ENCODE peak calls at places on chromosomes 12 and 14, in five cellular contexts. W, L, C, M and R are unnamed samples.

GRCh38 chr12:94793191-94793595 is 142.8 kb upstream of the TMCC3 start:
- DNase-seq in C (no peak), M (no peak), L (no peak), W (no peak), R (no peak)

GRCh38 chr12:48973531-48973930 is 2.0 kb upstream of the WNT10B start:
- DNase-seq in M (no peak), C (no peak), W (no peak), L (no peak), R (no peak)

GRCh38 chr12:113955109-113955970 is 10.8 kb downstream of the RBM19 start:
- DNase-seq in L (no peak), C (peak), M (no peak), W (no peak), R (peak)

GRCh38 chr14:105475269-105475915 is 771 bp downstream of the CRIP2 start:
- DNase-seq in M (peak), L (no peak), W (no peak), C (peak), R (peak)

GRCh38 chr12:19799216-19799615 is 359.9 kb downstream of the AEBP2 start:
- DNase-seq in M (no peak), C (peak), L (no peak), W (no peak), R (peak)

GRCh38 chr12:53452159-53453077 is 516 bp downstream of the PCBP2 start:
- DNase-seq in M (peak), W (peak), C (peak), L (peak), R (peak)

GRCh38 chr14:65824285-65824977 is 411.9 kb downstream of the FUT8 start:
- DNase-seq in W (peak), L (peak), M (peak), C (peak), R (peak)

GRCh38 chr12:24561882-24562760 is 386.8 kb downstream of the BCAT1 start:
- DNase-seq in W (peak), L (no peak), M (peak), C (peak), R (peak)

GRCh38 chr12:93426406-93426805 is 15.3 kb downstream of the UBE2N start:
- DNase-seq in M (no peak), C (no peak), W (no peak), L (no peak), R (no peak)

GRCh38 chr12:8081228-8081920 is 700 bp upstream of the NECAP1 start:
- DNase-seq in W (no peak), L (no peak), M (peak), C (no peak), R (peak)

GRCh38 chr12:55681142-55682077 is 26.3 kb downstream of the ITGA7 start:
- DNase-seq in M (no peak), L (no peak), W (peak), C (peak), R (peak)

GRCh38 chr12:92717202-92717601 is 14.4 kb downstream of the PLEKHG7 start:
- DNase-seq in M (no peak), W (no peak), L (no peak), C (peak), R (peak)

GRCh38 chr12:6279631-6280030 is 30.9 kb upstream of the PLEKHG6 start:
- DNase-seq in M (no peak), W (no peak), C (no peak), L (no peak), R (no peak)

GRCh38 chr14:36177489-36177888 is 967 bp upstream of the PTCSC3 start:
- DNase-seq in M (no peak), C (no peak), L (no peak), W (no peak), R (no peak)

GRCh38 chr12:71183018-71183417 is 25.2 kb upstream of the TSPAN8 start:
- DNase-seq in C (peak), L (no peak), M (no peak), W (no peak), R (peak)

GRCh38 chr12:57239587-57240068 is 10.1 kb downstream of the SHMT2 start:
- DNase-seq in W (no peak), M (no peak), L (no peak), C (peak), R (peak)

GRCh38 chr12:132500137-132500855 is 10.3 kb downstream of the FBRSL1 start:
- DNase-seq in W (no peak), L (no peak), M (no peak), C (no peak), R (no peak)

GRCh38 chr14:99518441-99519346 is 37.5 kb downstream of the CCNK start:
- DNase-seq in C (peak), W (peak), L (peak), M (peak), R (peak)

GRCh38 chr12:117854339-117855012 is 114.3 kb downstream of the KSR2 start:
- DNase-seq in W (peak), C (peak), M (no peak), L (no peak), R (peak)

GRCh38 chr12:121524196-121524930 is 56.5 kb downstream of the KDM2B start:
- DNase-seq in C (no peak), M (peak), W (no peak), L (no peak), R (no peak)

GRCh38 chr14:76056128-76056527 is 70.6 kb downstream of the IFT43 start:
- DNase-seq in C (peak), M (no peak), W (no peak), L (no peak), R (peak)

GRCh38 chr12:41882144-41882805 is 262.4 kb downstream of the GXYLT1 start:
- DNase-seq in C (no peak), M (no peak), W (no peak), L (no peak), R (no peak)

GRCh38 chr14:26415618-26416123 is 182.2 kb downstream of the NOVA1 start:
- DNase-seq in W (no peak), C (no peak), M (no peak), L (no peak), R (no peak)